ENCODE peak calls at places on chromosomes 11 and 22, in five cellular contexts. O is esophagus muscularis mucosa, H is colonic mucosa, M is dorsolateral prefrontal cortex, G is fibroblast of lung. U is an unnamed sample.

GRCh38 chr11:11265320-11265719 is 87.7 kb downstream of the CSNK2A3 start:
- DNase-seq in O (no peak), H (no peak), M (no peak), G (no peak), U (no peak)

GRCh38 chr11:129950319-129951034 is 52.2 kb downstream of the PRDM10 start:
- DNase-seq in O (no peak), H (peak; percentile 49), M (no peak), G (peak; percentile 69), U (no peak)

GRCh38 chr22:50269573-50270301 is 443 bp downstream of the MAPK11 start:
- DNase-seq in O (no peak), H (no peak), M (no peak), G (peak; percentile 67), U (no peak)

GRCh38 chr11:36452231-36452630 is 57.8 kb downstream of the TRAF6 start:
- DNase-seq in O (no peak), H (no peak), M (no peak), G (peak; percentile 77), U (no peak)

GRCh38 chr11:66981976-66982578 is 7.0 kb downstream of the C11orf86 start:
- DNase-seq in O (no peak), H (peak; percentile 97), M (peak; percentile 57), G (peak; percentile 91), U (peak; percentile 86)

GRCh38 chr11:96388891-96389603 is 665 bp downstream of the CCDC82 start:
- DNase-seq in O (no peak), H (no peak), M (peak; percentile 37), G (peak; percentile 65), U (no peak)

GRCh38 chr11:3011891-3012885 is 20.1 kb upstream of the NAP1L4 start:
- DNase-seq in O (no peak), H (no peak), M (no peak), G (no peak), U (no peak)

GRCh38 chr11:14425621-14426020 is 66.6 kb upstream of the RRAS2 start:
- DNase-seq in O (no peak), H (no peak), M (no peak), G (no peak), U (no peak)

GRCh38 chr11:99739464-99740089 is 718.8 kb downstream of the CNTN5 start:
- DNase-seq in O (no peak), H (no peak), M (no peak), G (peak; percentile 15), U (no peak)

GRCh38 chr11:18634140-18635032 is at the start of gene SPTY2D1:
- DNase-seq in O (peak; percentile 100), H (peak; percentile 99), M (peak; percentile 99), G (peak; percentile 99), U (peak; percentile 100)
- TF ChIP-seq CTCF in O (no peak), H (no peak), M (peak; percentile 19), G (no peak), U (no peak)

GRCh38 chr11:749731-750130 is 2.5 kb downstream of the TALDO1 start:
- DNase-seq in O (no peak), H (no peak), M (no peak), G (no peak), U (no peak)
- H3K4me3 ChIP-seq in O (no peak overlapping the region), H (no peak overlapping the region), M (peak overlapping the region; percentile 97), G (peak overlapping the region; percentile 11), U (no peak overlapping the region)

DNA sequence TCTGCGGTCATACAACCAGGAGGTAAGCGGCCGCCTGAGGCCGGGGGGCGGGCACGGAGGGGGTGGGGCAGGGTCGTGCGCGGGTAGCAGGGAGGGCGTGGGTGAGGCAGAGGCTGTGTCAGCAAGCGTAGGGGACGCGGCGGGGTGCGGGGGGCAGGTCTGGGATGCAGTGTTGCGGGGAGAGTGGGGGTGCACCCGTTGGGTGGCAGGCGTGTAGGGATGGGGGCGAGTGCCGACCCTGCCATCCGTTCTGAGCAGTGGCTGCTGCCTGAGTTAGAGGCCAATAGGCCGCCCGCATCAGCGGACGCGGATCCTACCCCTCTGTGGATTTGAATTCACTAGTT is 1.4 kb downstream of the RIC8A start:
- DNase-seq in O (no peak), H (no peak), M (no peak), G (no peak), U (no peak)
- H3K27ac ChIP-seq in O (peak overlapping the region; percentile 99), H (peak overlapping the region; percentile 100), M (peak overlapping the region; percentile 99), G (peak overlapping the region; percentile 96), U (peak overlapping the region; percentile 98)

GRCh38 chr11:16252373-16252772 is 104.0 kb downstream of the SOX6 start:
- DNase-seq in O (no peak), H (no peak), M (no peak), G (no peak), U (no peak)
- TF ChIP-seq CTCF in O (no peak), H (no peak), M (no peak), G (peak; percentile 28), U (no peak)

GRCh38 chr22:44354288-44354687 is 41.5 kb upstream of the SHISAL1 start:
- DNase-seq in O (no peak), H (no peak), M (no peak), G (no peak), U (peak; percentile 11)

GRCh38 chr22:44353063-44353440 is 40.3 kb upstream of the SHISAL1 start:
- DNase-seq in O (no peak), H (no peak), M (no peak), G (no peak), U (no peak)

GRCh38 chr22:44352378-44353062 is 39.8 kb upstream of the SHISAL1 start:
- DNase-seq in O (no peak), H (no peak), M (no peak), G (no peak), U (no peak)

GRCh38 chr22:44351037-44351436 is 38.3 kb upstream of the SHISAL1 start:
- DNase-seq in O (no peak), H (no peak), M (no peak), G (no peak), U (no peak)

DNA sequence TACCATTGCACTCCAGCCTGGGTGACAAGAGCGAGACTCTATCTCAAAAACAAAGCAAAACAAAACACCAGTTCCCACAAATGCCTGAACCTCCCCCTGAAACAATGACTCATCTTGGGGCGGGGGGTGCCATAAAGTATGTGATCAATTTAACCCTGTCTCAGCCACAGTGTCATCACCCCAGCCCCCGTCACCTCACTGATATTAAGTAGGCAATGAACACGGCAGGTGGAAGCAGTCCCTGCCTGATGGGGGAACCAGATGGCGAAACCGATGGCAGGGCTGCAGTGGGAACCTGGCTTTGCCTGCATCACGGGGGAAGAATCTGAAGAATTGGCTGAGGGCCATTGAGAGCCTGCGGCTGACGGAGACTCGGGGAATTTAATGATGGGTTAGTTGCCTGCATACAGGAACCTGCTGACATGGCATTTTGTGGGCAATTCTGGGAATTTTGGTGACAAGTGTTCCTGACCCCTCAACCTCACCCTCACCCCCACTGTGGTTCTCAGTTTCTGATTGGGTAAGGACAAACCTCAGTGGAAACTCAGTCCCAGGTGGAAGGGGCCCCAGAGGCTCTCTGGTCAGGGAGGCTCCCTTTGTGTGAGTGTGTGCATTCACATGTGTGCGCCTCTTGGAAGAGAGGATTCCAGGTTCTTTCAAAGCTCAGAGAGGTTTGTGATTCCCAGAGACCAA is 39.1 kb upstream of the SHISAL1 start:
- DNase-seq in O (no peak), H (no peak), M (no peak), G (peak; percentile 94), U (no peak)
- H3K4me3 ChIP-seq in O (no peak overlapping the region), H (no peak overlapping the region), M (no peak overlapping the region), G (no peak overlapping the region), U (peak overlapping the region; percentile 44)

GRCh38 chr22:40595497-40596234 is 40.9 kb downstream of the MRTFA start:
- DNase-seq in O (no peak), H (no peak), M (no peak), G (no peak), U (no peak)

GRCh38 chr22:40594346-40594745 is 42.2 kb downstream of the MRTFA start:
- DNase-seq in O (no peak), H (no peak), M (no peak), G (no peak), U (no peak)

GRCh38 chr22:40594924-40595323 is 41.6 kb downstream of the MRTFA start:
- DNase-seq in O (no peak), H (no peak), M (no peak), G (no peak), U (no peak)

GRCh38 chr22:40599731-40600130 is 36.8 kb downstream of the MRTFA start:
- DNase-seq in O (no peak), H (no peak), M (no peak), G (no peak), U (no peak)

GRCh38 chr22:40597541-40598453 is 38.7 kb downstream of the MRTFA start:
- DNase-seq in O (no peak), H (no peak), M (no peak), G (peak; percentile 78), U (no peak)
- H3K27ac ChIP-seq in O (peak overlapping the region; percentile 1), H (no peak overlapping the region), M (no peak overlapping the region), G (no peak overlapping the region), U (no peak overlapping the region)

GRCh38 chr22:22745225-22746060 is 101.0 kb downstream of the GGTLC2 start:
- DNase-seq in O (peak; percentile 90), H (peak; percentile 41), M (peak; percentile 52), G (no peak), U (no peak)
- TF ChIP-seq CTCF in O (no peak), H (peak; percentile 52), M (peak; percentile 41), G (peak; percentile 49), U (no peak)

GRCh38 chr11:61075891-61076290 is 26.4 kb upstream of the CD5 start:
- DNase-seq in O (no peak), H (peak; percentile 35), M (no peak), G (peak; percentile 70), U (no peak)
- H3K4me3 ChIP-seq in O (no peak overlapping the region), H (no peak overlapping the region), M (no peak overlapping the region), G (no peak overlapping the region), U (no peak overlapping the region)